ENCODE peak calls at places on chromosomes 13 and 19, in four cellular contexts. Z is HepG2, R is GM12878, G is K562. S is an unnamed sample.

GRCh38 chr13:91313103-91313502 is 34.4 kb upstream of the MIR17HG start:
- DNase-seq in R (no peak), G (peak), Z (peak), S (peak)

GRCh38 chr19:29966594-29967249 is 24.7 kb downstream of the URI1 start:
- DNase-seq in G (no peak), R (no peak), Z (peak), S (no peak)

GRCh38 chr13:41411536-41411935 is 45.8 kb upstream of the RGCC start:
- DNase-seq in G (peak), R (no peak), Z (peak), S (no peak)

GRCh38 chr13:113860579-113861432 is 3.1 kb downstream of the GAS6 start:
- DNase-seq in G (peak), Z (no peak), R (no peak), S (no peak)

GRCh38 chr13:20582026-20582425 is 15.1 kb downstream of the IFT88 start:
- DNase-seq in R (no peak), Z (no peak), G (no peak), S (no peak)

GRCh38 chr19:13029893-13030292 is 34.6 kb downstream of the NFIX start:
- DNase-seq in Z (no peak), G (no peak), R (no peak), S (no peak)

GRCh38 chr13:110113284-110113764 is 193.6 kb downstream of the COL4A1 start:
- DNase-seq in R (no peak), G (no peak), Z (no peak), S (no peak)

GRCh38 chr13:110726726-110727125 is 13.2 kb downstream of the ING1 start:
- DNase-seq in R (no peak), G (no peak), Z (no peak), S (no peak)

GRCh38 chr19:55098716-55099556 is 18.5 kb downstream of the PPP1R12C start:
- DNase-seq in G (no peak), Z (no peak), R (no peak), S (no peak)

GRCh38 chr13:48506092-48506701 is 26.7 kb downstream of the RCBTB2 start:
- DNase-seq in Z (no peak), G (no peak), R (no peak), S (no peak)

GRCh38 chr19:33595783-33596182 is 26.0 kb upstream of the CHST8 start:
- DNase-seq in Z (no peak), G (peak), R (no peak), S (no peak)

GRCh38 chr13:43783820-43784219 is 3.0 kb downstream of the ENOX1 start:
- DNase-seq in G (no peak), R (no peak), Z (no peak), S (peak)

GRCh38 chr19:797528-798414 is 519 bp downstream of the PTBP1 start:
- DNase-seq in G (peak), Z (peak), R (peak), S (peak)

GRCh38 chr19:35143818-35144217 is 763 bp downstream of the FXYD7 start:
- DNase-seq in G (no peak), R (no peak), Z (no peak), S (no peak)

GRCh38 chr19:49863935-49864320 is 3.4 kb downstream of the PNKP start:
- DNase-seq in Z (no peak), G (no peak), R (no peak), S (no peak)
- TF ChIP-seq JUND in Z (no peak), G (no peak), R (no peak), S (no peak)

DNA sequence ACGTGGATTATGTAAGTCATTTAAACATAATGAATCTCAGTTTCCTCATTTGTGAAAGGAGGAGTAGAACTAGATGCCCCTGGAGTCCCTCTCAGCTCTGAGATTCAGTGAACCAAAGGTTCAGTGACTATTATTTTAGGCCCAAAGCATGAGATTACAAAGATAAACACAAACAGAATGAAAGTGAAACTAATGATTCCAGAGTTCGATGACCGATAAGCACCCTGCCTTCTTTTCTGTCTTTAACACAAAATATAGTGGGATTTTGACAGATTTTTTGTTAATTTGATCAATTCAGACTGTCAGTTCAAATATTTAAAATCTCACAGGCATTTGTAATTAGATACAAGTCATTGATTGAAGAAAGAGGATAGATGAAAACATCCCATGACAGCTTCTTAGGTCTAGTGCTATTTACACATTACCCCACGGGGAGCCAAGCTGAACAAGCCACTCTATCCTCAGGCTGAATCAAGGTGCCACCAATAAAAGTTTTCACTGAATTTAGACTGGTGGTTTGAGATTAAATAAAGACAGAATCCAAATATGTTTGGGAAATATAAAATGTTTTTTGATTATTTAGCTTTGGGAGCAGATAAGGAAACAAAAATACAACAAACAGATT is 64.6 kb upstream of the RAP2A start:
- DNase-seq in G (no peak), Z (no peak), R (no peak), S (no peak)
- TF ChIP-seq FOXM1 in G (no peak), Z (no peak), R (no peak), S (no peak)

DNA sequence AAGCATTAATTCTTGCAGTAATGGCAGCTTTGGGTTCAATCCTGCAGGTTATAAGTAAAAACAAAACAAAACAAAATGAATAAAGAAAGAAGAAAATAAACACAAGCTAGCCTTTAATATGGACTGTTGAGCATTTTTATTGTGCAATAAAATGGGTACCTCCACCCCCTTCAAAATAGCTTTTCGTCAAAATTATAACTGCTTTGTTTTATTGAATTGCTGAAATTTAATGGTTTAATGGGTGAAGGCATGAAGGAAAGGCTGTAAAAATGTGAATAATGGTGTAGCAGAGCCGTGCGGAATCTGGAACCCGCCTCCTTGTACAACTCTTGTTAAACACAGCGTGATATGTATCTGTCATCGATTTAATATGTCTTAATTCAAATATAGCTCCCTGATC is 2.2 kb upstream of the ZIC5 start:
- DNase-seq in Z (no peak), G (no peak), R (no peak), S (no peak)
- H3K4me2 ChIP-seq in Z (no peak), G (no peak), R (no peak), S (no peak)

DNA sequence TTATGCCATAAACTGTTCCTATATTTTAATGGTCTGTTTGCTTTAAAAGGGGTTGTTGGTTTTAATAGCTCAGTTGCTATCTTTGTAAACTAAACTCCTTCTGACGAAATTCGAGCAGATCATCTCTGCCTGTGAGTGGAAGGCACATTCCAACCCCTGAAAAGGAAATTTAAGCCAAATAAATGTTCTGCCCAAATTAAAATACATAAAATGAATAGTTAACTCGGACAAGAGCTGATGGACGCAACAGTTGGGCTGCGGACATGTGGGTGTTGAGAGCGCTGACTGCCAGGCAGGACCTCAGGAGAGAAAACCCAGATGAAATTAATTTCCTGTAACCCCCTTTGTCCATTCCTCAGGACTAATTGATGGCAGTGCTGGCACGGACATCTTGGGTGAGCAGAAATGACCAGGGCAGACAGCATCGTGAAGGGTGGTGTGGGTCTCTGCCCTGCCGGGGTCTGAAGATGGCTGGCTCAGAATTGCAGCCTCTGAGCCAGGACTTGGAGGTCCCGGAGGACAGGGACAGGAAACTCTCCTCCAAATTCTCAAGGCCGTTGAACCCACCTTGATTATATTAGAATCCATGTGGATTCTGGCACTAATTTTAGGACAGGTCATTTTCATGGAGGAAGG is 86.4 kb downstream of the TSHZ3 start:
- DNase-seq in R (no peak), Z (no peak), G (no peak), S (peak)
- TF ChIP-seq JUND in R (no peak), Z (no peak), G (no peak), S (no peak)

GRCh38 chr13:59477011-59477410 is 686.7 kb downstream of the DIAPH3 start:
- DNase-seq in Z (peak), G (peak), R (no peak), S (no peak)
- TF ChIP-seq FOXM1 in Z (no peak), G (no peak), R (no peak), S (no peak)

GRCh38 chr13:62524061-62524460 is 1108.4 kb upstream of the PCDH20 start:
- DNase-seq in G (no peak), R (peak), Z (no peak), S (no peak)

GRCh38 chr13:62524498-62524897 is 1108.8 kb upstream of the PCDH20 start:
- DNase-seq in Z (no peak), G (no peak), R (peak), S (no peak)

DNA sequence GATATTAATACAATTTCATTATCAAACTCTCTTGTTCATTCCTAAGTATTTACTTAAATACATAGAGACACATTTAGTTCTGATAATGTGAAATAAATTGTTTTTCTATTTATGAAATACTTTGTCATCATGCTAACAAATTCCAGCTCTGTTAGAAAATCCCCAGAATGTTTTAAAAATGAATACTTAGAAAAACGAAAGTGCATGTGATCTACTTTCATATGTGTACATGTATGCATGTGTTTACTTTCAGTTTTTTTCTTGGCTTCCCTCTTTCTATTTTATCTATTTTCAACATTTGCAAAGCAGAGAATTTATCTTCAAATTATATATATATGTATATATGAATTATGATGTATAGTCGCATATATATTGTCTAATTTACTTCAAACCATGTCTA is 1110.0 kb upstream of the PCDH20 start:
- DNase-seq in G (no peak), R (no peak), Z (no peak), S (no peak)
- H3K4me2 ChIP-seq in G (no peak), R (no peak), Z (no peak), S (no peak)

GRCh38 chr19:43814663-43815352 is 12.3 kb upstream of the ZNF283 start:
- DNase-seq in R (no peak), Z (no peak), G (no peak), S (no peak)
- TF ChIP-seq JUND in R (no peak), Z (no peak), G (no peak), S (no peak)

DNA sequence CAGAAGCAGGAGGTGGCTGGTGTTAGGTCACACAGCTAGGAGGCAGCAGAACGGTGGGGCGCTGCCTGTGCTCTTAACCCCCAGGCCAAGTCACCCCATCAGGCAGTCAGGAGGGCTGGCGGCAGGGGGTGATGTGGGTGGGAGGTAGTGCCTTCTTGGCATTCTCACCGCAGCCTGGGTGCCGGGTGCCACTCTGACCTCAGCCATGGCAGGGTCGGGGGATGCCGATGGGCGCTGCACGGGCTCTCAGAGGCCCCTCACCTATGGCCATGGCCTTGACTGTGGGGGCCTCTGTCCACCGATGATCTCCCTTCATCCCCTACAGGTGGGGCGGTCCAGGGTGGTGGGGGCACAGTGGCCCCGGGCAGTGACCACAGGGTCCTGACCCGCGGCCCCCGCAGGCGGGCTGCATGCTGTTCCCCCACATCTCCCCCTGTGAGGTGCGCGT is 5.6 kb downstream of the PTOV1 start:
- DNase-seq in R (no peak), G (no peak), Z (no peak), S (peak)
- TF ChIP-seq FOXM1 in R (no peak), G (no peak), Z (no peak), S (no peak)